ENCODE peak calls at places on chromosomes 13 and 19, in seven cellular contexts. W, N, M, D, Q, G and I are unnamed samples.

GRCh38 chr13:27962128-27962841 is 6.8 kb downstream of the CDX2 start:
- DNase-seq in Q (no peak), W (no peak), D (no peak), G (no peak), N (no peak), M (no peak), I (no peak)

GRCh38 chr19:658916-659839 is 3.8 kb downstream of the RNF126 start:
- DNase-seq in Q (no peak), M (peak; percentile 65), W (peak; percentile 77), G (peak; percentile 82), N (no peak), D (peak; percentile 86), I (no peak)

GRCh38 chr13:112893570-112894422 is 75.2 kb upstream of the MCF2L start:
- DNase-seq in M (no peak), N (no peak), Q (no peak), G (peak; percentile 49), D (peak; percentile 66), W (peak; percentile 55), I (peak; percentile 90)

GRCh38 chr19:55210120-55210493 is 806 bp upstream of the PTPRH start:
- DNase-seq in Q (no peak), N (no peak), W (no peak), G (peak; percentile 83), D (no peak), M (no peak), I (peak; percentile 7)

GRCh38 chr19:48737360-48737998 is 2.9 kb downstream of the RASIP1 start:
- DNase-seq in Q (no peak), D (peak; percentile 58), G (no peak), W (no peak), M (no peak), N (no peak), I (no peak)

GRCh38 chr19:53927745-53928144 is 18.7 kb downstream of the CACNG7 start:
- DNase-seq in M (no peak), W (no peak), D (no peak), N (no peak), G (peak; percentile 63), Q (no peak), I (no peak)

GRCh38 chr13:59982631-59983382 is 180.9 kb downstream of the DIAPH3 start:
- DNase-seq in G (no peak), Q (no peak), W (no peak), D (no peak), M (no peak), N (no peak), I (no peak)

GRCh38 chr19:3694361-3695123 is 5.7 kb downstream of the PIP5K1C start:
- DNase-seq in D (no peak), M (no peak), Q (no peak), N (no peak), W (no peak), G (no peak), I (no peak)

GRCh38 chr13:21079761-21080730 is 18.7 kb upstream of the LATS2 start:
- DNase-seq in Q (no peak), D (no peak), M (no peak), G (peak; percentile 22), N (no peak), W (no peak), I (no peak)

GRCh38 chr19:39438270-39438934 is 2.7 kb upstream of the RPS16 start:
- DNase-seq in Q (no peak), W (no peak), G (no peak), M (no peak), N (no peak), D (no peak), I (no peak)

GRCh38 chr13:98548230-98548629 is 28.7 kb downstream of the STK24 start:
- DNase-seq in Q (no peak), W (no peak), M (no peak), D (no peak), N (no peak), G (no peak), I (no peak)

GRCh38 chr13:82356667-82357066 is 1525.6 kb downstream of the SLITRK1 start:
- DNase-seq in W (no peak), N (no peak), Q (no peak), M (no peak), D (no peak), G (no peak), I (no peak)

GRCh38 chr19:39467941-39468340 is 12.7 kb upstream of the TIMM50 start:
- DNase-seq in D (no peak), M (no peak), Q (no peak), N (no peak), W (peak; percentile 22), G (no peak), I (no peak)

GRCh38 chr19:39727070-39727800 is 10.6 kb downstream of the CLC start:
- DNase-seq in Q (no peak), D (no peak), W (no peak), M (no peak), G (no peak), N (no peak), I (no peak)

GRCh38 chr13:97539651-97540230 is 105.8 kb downstream of the RAP2A start:
- DNase-seq in Q (no peak), G (peak; percentile 11), M (no peak), W (no peak), N (no peak), D (no peak), I (no peak)

GRCh38 chr13:41561179-41561578 is 103.8 kb downstream of the RGCC start:
- DNase-seq in M (no peak), D (no peak), N (no peak), W (no peak), G (no peak), Q (no peak), I (no peak)

GRCh38 chr19:56840452-56841193 is at the start of the genes PEG3 and ZIM2:
- DNase-seq in N (peak; percentile 87), M (peak; percentile 74), Q (peak; percentile 12), G (no peak), D (peak; percentile 84), W (peak; percentile 73), I (peak; percentile 90)

GRCh38 chr13:97380696-97381095 is 53.3 kb upstream of the RAP2A start:
- DNase-seq in W (no peak), D (no peak), M (no peak), N (no peak), Q (no peak), G (no peak), I (no peak)

GRCh38 chr19:2296141-2296540 is 11.8 kb downstream of the LINGO3 start:
- DNase-seq in G (no peak), D (no peak), N (no peak), M (no peak), Q (no peak), W (no peak), I (no peak)

GRCh38 chr13:114161644-114162532 is 17.2 kb upstream of the CFAP97D2 start:
- DNase-seq in G (no peak), N (peak; percentile 44), M (peak; percentile 55), W (peak; percentile 66), D (no peak), Q (no peak), I (peak; percentile 87)

GRCh38 chr13:40910324-40911050 is 108.6 kb downstream of the ELF1 start:
- DNase-seq in G (peak; percentile 15), M (no peak), N (no peak), Q (no peak), D (no peak), W (no peak), I (no peak)

GRCh38 chr13:42549555-42549941 is 24.4 kb upstream of the TNFSF11 start:
- DNase-seq in Q (no peak), D (no peak), G (no peak), N (no peak), M (no peak), W (no peak), I (no peak)

GRCh38 chr13:52450793-52451116 is 321 bp upstream of the VPS36 start:
- DNase-seq in M (no peak), Q (no peak), D (no peak), G (no peak), W (no peak), N (no peak), I (no peak)

GRCh38 chr19:18440421-18440877 is 2.5 kb upstream of the ISYNA1 start:
- DNase-seq in W (no peak), D (no peak), N (no peak), M (peak; percentile 27), Q (no peak), G (no peak), I (no peak)
- TF ChIP-seq CTCF in W (peak; percentile 15), D (no peak), N (peak; percentile 20), M (peak; percentile 43), Q (no peak), G (no peak), I (no peak)

DNA sequence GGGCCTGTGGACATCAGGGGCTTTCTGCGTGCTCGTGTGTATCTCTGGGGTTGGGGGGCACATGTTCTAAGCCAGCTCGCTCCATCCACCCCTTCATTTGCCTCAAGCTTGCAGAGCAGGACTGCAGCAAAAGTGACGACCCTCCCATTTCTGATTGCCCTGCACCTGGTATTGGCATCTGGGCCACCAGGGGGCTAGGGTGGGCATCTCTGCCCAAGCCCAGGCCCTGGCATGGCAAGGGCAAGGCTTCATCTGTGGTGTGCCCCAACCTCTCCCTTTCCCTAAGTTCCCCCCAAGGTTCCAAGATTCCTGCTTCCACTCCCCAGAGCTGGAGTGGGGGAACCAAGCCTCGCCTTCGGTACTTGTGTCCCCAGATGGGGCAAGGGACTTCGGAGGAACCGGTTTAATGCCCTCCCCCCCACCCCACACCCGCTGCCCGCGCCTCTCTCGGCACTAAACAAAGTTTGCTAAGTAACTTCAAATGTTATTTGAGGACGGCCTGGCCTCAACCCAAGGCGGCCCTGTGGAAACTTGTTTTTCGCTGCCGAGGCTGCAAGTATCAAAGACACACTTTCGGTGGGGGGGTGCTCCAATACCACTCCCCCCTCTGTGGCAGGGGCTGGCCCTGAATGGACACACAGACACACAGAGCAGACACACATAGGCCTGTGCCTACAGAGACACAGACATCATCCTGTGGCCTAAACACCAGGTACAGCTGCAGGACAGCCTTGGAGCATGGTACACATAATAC is 12.2 kb downstream of the NFIX start:
- DNase-seq in M (peak; percentile 73), G (no peak), Q (no peak), N (peak; percentile 78), D (peak; percentile 78), W (peak; percentile 90), I (no peak)
- H3K27ac ChIP-seq in M (peak overlapping the region; percentile 95), G (peak overlapping the region; percentile 98), Q (peak overlapping the region; percentile 98), N (peak overlapping the region; percentile 99), D (peak overlapping the region; percentile 78), W (peak overlapping the region; percentile 99), I (no peak overlapping the region)

GRCh38 chr13:110713981-110714797 is 689 bp downstream of the ING1 start:
- DNase-seq in G (peak; percentile 29), M (peak; percentile 49), Q (no peak), W (peak; percentile 78), N (peak; percentile 59), D (peak; percentile 80), I (peak; percentile 92)
- TF ChIP-seq CTCF in G (no peak), M (no peak), Q (peak; percentile 11), W (no peak), N (no peak), D (no peak), I (no peak)

GRCh38 chr19:47503130-47503822 is 11.6 kb downstream of the NAPA start:
- DNase-seq in M (no peak), N (no peak), W (peak; percentile 22), G (no peak), D (no peak), Q (no peak), I (no peak)

GRCh38 chr19:47507031-47507430 is 7.8 kb downstream of the NAPA start:
- DNase-seq in D (no peak), W (peak; percentile 72), G (no peak), N (no peak), M (no peak), Q (no peak), I (no peak)

GRCh38 chr19:47505506-47505905 is 9.4 kb downstream of the NAPA start:
- DNase-seq in Q (no peak), G (no peak), N (no peak), W (peak; percentile 39), D (no peak), M (no peak), I (no peak)

GRCh38 chr19:47506459-47506858 is 8.4 kb downstream of the NAPA start:
- DNase-seq in Q (no peak), G (no peak), N (no peak), D (no peak), M (no peak), W (peak; percentile 73), I (no peak)

GRCh38 chr19:47503823-47504145 is 11.1 kb downstream of the NAPA start:
- DNase-seq in Q (no peak), G (no peak), D (no peak), N (no peak), W (peak; percentile 23), M (no peak), I (no peak)
- H3K27ac ChIP-seq in Q (no peak overlapping the region), G (peak overlapping the region; percentile 21), D (no peak overlapping the region), N (no peak overlapping the region), W (no peak overlapping the region), M (peak overlapping the region; percentile 49), I (no peak overlapping the region)